ENCODE peak calls at places on chromosomes 11 and 22, in ten cellular contexts. One of them, this sample, is unnamed.
A peak's percentile ranks its signal among the peaks of the same experiment; 100 is the strongest.

GRCh38 chr11:62004473-62004872 is 37.0 kb upstream of the FTH1 start:
- DNase-seq in cardiac muscle cell: peak; percentile 97
- DNase-seq in HFFc6: no peak
- DNase-seq in WTC11: no peak
- DNase-seq in PC-3: peak; percentile 38
- DNase-seq in left ventricle myocardium superior: peak; percentile 39
- DNase-seq in stimulated activated CD4-positive, alpha-beta T cell treated with anti-CD3 and anti-CD28 coated beads, TNF-alpha, amount 100 ng/mL, for 48 hours: no peak
- DNase-seq in psoas muscle: peak; percentile 47
- DNase-seq in stimulated activated CD8-positive, alpha-beta memory T cell treated with anti-CD3 and anti-CD28 coated beads, Interleukin-15, amount 100 ng/mL, for 24 hours: no peak
- DNase-seq in GM12865: peak; percentile 91
- DNase-seq in this sample: no peak

GRCh38 chr11:48193876-48194275 is 22.7 kb upstream of the OR4B1 start:
- DNase-seq in cardiac muscle cell: no peak
- DNase-seq in HFFc6: peak; percentile 82
- DNase-seq in WTC11: no peak
- DNase-seq in PC-3: peak; percentile 66
- DNase-seq in left ventricle myocardium superior: no peak
- DNase-seq in stimulated activated CD4-positive, alpha-beta T cell treated with anti-CD3 and anti-CD28 coated beads, TNF-alpha, amount 100 ng/mL, for 48 hours: no peak
- DNase-seq in psoas muscle: no peak
- DNase-seq in stimulated activated CD8-positive, alpha-beta memory T cell treated with anti-CD3 and anti-CD28 coated beads, Interleukin-15, amount 100 ng/mL, for 24 hours: no peak
- DNase-seq in GM12865: no peak
- DNase-seq in this sample: no peak

GRCh38 chr11:110438017-110438416 is 8.3 kb downstream of the FDX1 start:
- DNase-seq in cardiac muscle cell: no peak
- DNase-seq in HFFc6: no peak
- DNase-seq in WTC11: no peak
- DNase-seq in PC-3: no peak
- DNase-seq in left ventricle myocardium superior: no peak
- DNase-seq in stimulated activated CD4-positive, alpha-beta T cell treated with anti-CD3 and anti-CD28 coated beads, TNF-alpha, amount 100 ng/mL, for 48 hours: no peak
- DNase-seq in psoas muscle: no peak
- DNase-seq in stimulated activated CD8-positive, alpha-beta memory T cell treated with anti-CD3 and anti-CD28 coated beads, Interleukin-15, amount 100 ng/mL, for 24 hours: no peak
- DNase-seq in GM12865: no peak
- DNase-seq in this sample: no peak

GRCh38 chr11:87033561-87033960 is 4.2 kb upstream of the TMEM135 start:
- DNase-seq in cardiac muscle cell: no peak
- DNase-seq in HFFc6: no peak
- DNase-seq in WTC11: no peak
- DNase-seq in PC-3: no peak
- DNase-seq in left ventricle myocardium superior: no peak
- DNase-seq in stimulated activated CD4-positive, alpha-beta T cell treated with anti-CD3 and anti-CD28 coated beads, TNF-alpha, amount 100 ng/mL, for 48 hours: no peak
- DNase-seq in psoas muscle: no peak
- DNase-seq in stimulated activated CD8-positive, alpha-beta memory T cell treated with anti-CD3 and anti-CD28 coated beads, Interleukin-15, amount 100 ng/mL, for 24 hours: no peak
- DNase-seq in GM12865: no peak
- DNase-seq in this sample: no peak

GRCh38 chr22:30008401-30008800 is 71.9 kb upstream of the HORMAD2 start:
- DNase-seq in cardiac muscle cell: no peak
- DNase-seq in HFFc6: no peak
- DNase-seq in WTC11: no peak
- DNase-seq in PC-3: no peak
- DNase-seq in left ventricle myocardium superior: no peak
- DNase-seq in stimulated activated CD4-positive, alpha-beta T cell treated with anti-CD3 and anti-CD28 coated beads, TNF-alpha, amount 100 ng/mL, for 48 hours: no peak
- DNase-seq in psoas muscle: no peak
- DNase-seq in stimulated activated CD8-positive, alpha-beta memory T cell treated with anti-CD3 and anti-CD28 coated beads, Interleukin-15, amount 100 ng/mL, for 24 hours: no peak
- DNase-seq in GM12865: no peak
- DNase-seq in this sample: no peak

GRCh38 chr11:9574806-9575530 is 1.5 kb downstream of the WEE1 start:
- DNase-seq in cardiac muscle cell: peak; percentile 92
- DNase-seq in HFFc6: peak; percentile 87
- DNase-seq in WTC11: peak; percentile 36
- DNase-seq in PC-3: peak; percentile 77
- DNase-seq in left ventricle myocardium superior: peak; percentile 41
- DNase-seq in stimulated activated CD4-positive, alpha-beta T cell treated with anti-CD3 and anti-CD28 coated beads, TNF-alpha, amount 100 ng/mL, for 48 hours: no peak
- DNase-seq in psoas muscle: no peak
- DNase-seq in stimulated activated CD8-positive, alpha-beta memory T cell treated with anti-CD3 and anti-CD28 coated beads, Interleukin-15, amount 100 ng/mL, for 24 hours: no peak
- DNase-seq in GM12865: peak; percentile 43
- DNase-seq in this sample: no peak

GRCh38 chr22:45237065-45237990 is 3.4 kb downstream of the KIAA0930 start:
- DNase-seq in cardiac muscle cell: no peak
- DNase-seq in HFFc6: no peak
- DNase-seq in WTC11: no peak
- DNase-seq in PC-3: no peak
- DNase-seq in left ventricle myocardium superior: no peak
- DNase-seq in stimulated activated CD4-positive, alpha-beta T cell treated with anti-CD3 and anti-CD28 coated beads, TNF-alpha, amount 100 ng/mL, for 48 hours: no peak
- DNase-seq in psoas muscle: no peak
- DNase-seq in stimulated activated CD8-positive, alpha-beta memory T cell treated with anti-CD3 and anti-CD28 coated beads, Interleukin-15, amount 100 ng/mL, for 24 hours: no peak
- DNase-seq in GM12865: no peak
- DNase-seq in this sample: no peak

GRCh38 chr11:75525433-75526191 is at the start of gene GDPD5:
- DNase-seq in cardiac muscle cell: peak; percentile 86
- DNase-seq in HFFc6: peak; percentile 40
- DNase-seq in WTC11: peak; percentile 85
- DNase-seq in PC-3: peak; percentile 95
- DNase-seq in left ventricle myocardium superior: peak; percentile 90
- DNase-seq in stimulated activated CD4-positive, alpha-beta T cell treated with anti-CD3 and anti-CD28 coated beads, TNF-alpha, amount 100 ng/mL, for 48 hours: peak; percentile 76
- DNase-seq in psoas muscle: peak; percentile 79
- DNase-seq in stimulated activated CD8-positive, alpha-beta memory T cell treated with anti-CD3 and anti-CD28 coated beads, Interleukin-15, amount 100 ng/mL, for 24 hours: peak; percentile 73
- DNase-seq in GM12865: peak; percentile 86
- DNase-seq in this sample: peak; percentile 80

GRCh38 chr11:68213135-68213515 is at the start of gene KMT5B:
- DNase-seq in cardiac muscle cell: peak; percentile 74
- DNase-seq in HFFc6: no peak
- DNase-seq in WTC11: peak; percentile 61
- DNase-seq in PC-3: peak; percentile 45
- DNase-seq in left ventricle myocardium superior: peak; percentile 79
- DNase-seq in stimulated activated CD4-positive, alpha-beta T cell treated with anti-CD3 and anti-CD28 coated beads, TNF-alpha, amount 100 ng/mL, for 48 hours: no peak
- DNase-seq in psoas muscle: peak; percentile 74
- DNase-seq in stimulated activated CD8-positive, alpha-beta memory T cell treated with anti-CD3 and anti-CD28 coated beads, Interleukin-15, amount 100 ng/mL, for 24 hours: peak; percentile 43
- DNase-seq in GM12865: peak; percentile 81
- DNase-seq in this sample: no peak

GRCh38 chr22:42688241-42688913 is 32.3 kb downstream of the A4GALT start:
- DNase-seq in cardiac muscle cell: peak; percentile 97
- DNase-seq in HFFc6: peak; percentile 86
- DNase-seq in WTC11: peak; percentile 48
- DNase-seq in PC-3: peak; percentile 84
- DNase-seq in left ventricle myocardium superior: peak; percentile 90
- DNase-seq in stimulated activated CD4-positive, alpha-beta T cell treated with anti-CD3 and anti-CD28 coated beads, TNF-alpha, amount 100 ng/mL, for 48 hours: no peak
- DNase-seq in psoas muscle: peak; percentile 92
- DNase-seq in stimulated activated CD8-positive, alpha-beta memory T cell treated with anti-CD3 and anti-CD28 coated beads, Interleukin-15, amount 100 ng/mL, for 24 hours: no peak
- DNase-seq in GM12865: no peak
- DNase-seq in this sample: no peak

GRCh38 chr11:113773416-113774173 is at the start of gene ZW10:
- DNase-seq in cardiac muscle cell: peak; percentile 99
- DNase-seq in HFFc6: peak; percentile 97
- DNase-seq in WTC11: peak; percentile 95
- DNase-seq in PC-3: peak; percentile 99
- DNase-seq in left ventricle myocardium superior: peak; percentile 99
- DNase-seq in stimulated activated CD4-positive, alpha-beta T cell treated with anti-CD3 and anti-CD28 coated beads, TNF-alpha, amount 100 ng/mL, for 48 hours: peak; percentile 88
- DNase-seq in psoas muscle: peak; percentile 99
- DNase-seq in stimulated activated CD8-positive, alpha-beta memory T cell treated with anti-CD3 and anti-CD28 coated beads, Interleukin-15, amount 100 ng/mL, for 24 hours: peak; percentile 77
- DNase-seq in GM12865: peak; percentile 97
- DNase-seq in this sample: peak; percentile 89

GRCh38 chr11:104163100-104164027 is 583 bp downstream of the PDGFD start:
- DNase-seq in cardiac muscle cell: peak; percentile 52
- DNase-seq in HFFc6: peak; percentile 1
- DNase-seq in WTC11: peak; percentile 48
- DNase-seq in PC-3: no peak
- DNase-seq in left ventricle myocardium superior: peak; percentile 56
- DNase-seq in stimulated activated CD4-positive, alpha-beta T cell treated with anti-CD3 and anti-CD28 coated beads, TNF-alpha, amount 100 ng/mL, for 48 hours: no peak
- DNase-seq in psoas muscle: peak; percentile 23
- DNase-seq in stimulated activated CD8-positive, alpha-beta memory T cell treated with anti-CD3 and anti-CD28 coated beads, Interleukin-15, amount 100 ng/mL, for 24 hours: no peak
- DNase-seq in GM12865: peak; percentile 9
- DNase-seq in this sample: peak; percentile 28

GRCh38 chr11:11931461-11932055 is 76.9 kb downstream of the DKK3 start:
- DNase-seq in cardiac muscle cell: peak; percentile 82
- DNase-seq in HFFc6: peak; percentile 70
- DNase-seq in WTC11: no peak
- DNase-seq in PC-3: peak; percentile 77
- DNase-seq in left ventricle myocardium superior: no peak
- DNase-seq in stimulated activated CD4-positive, alpha-beta T cell treated with anti-CD3 and anti-CD28 coated beads, TNF-alpha, amount 100 ng/mL, for 48 hours: no peak
- DNase-seq in psoas muscle: no peak
- DNase-seq in stimulated activated CD8-positive, alpha-beta memory T cell treated with anti-CD3 and anti-CD28 coated beads, Interleukin-15, amount 100 ng/mL, for 24 hours: no peak
- DNase-seq in GM12865: peak; percentile 40
- DNase-seq in this sample: no peak

GRCh38 chr22:49382451-49382735 is 445.3 kb downstream of the BRD1 start:
- DNase-seq in cardiac muscle cell: no peak
- DNase-seq in HFFc6: no peak
- DNase-seq in WTC11: no peak
- DNase-seq in PC-3: no peak
- DNase-seq in left ventricle myocardium superior: no peak
- DNase-seq in stimulated activated CD4-positive, alpha-beta T cell treated with anti-CD3 and anti-CD28 coated beads, TNF-alpha, amount 100 ng/mL, for 48 hours: no peak
- DNase-seq in psoas muscle: no peak
- DNase-seq in stimulated activated CD8-positive, alpha-beta memory T cell treated with anti-CD3 and anti-CD28 coated beads, Interleukin-15, amount 100 ng/mL, for 24 hours: no peak
- DNase-seq in GM12865: no peak
- DNase-seq in this sample: no peak

GRCh38 chr22:20996598-20997535 is 5.1 kb downstream of the THAP7 start:
- DNase-seq in cardiac muscle cell: no peak
- DNase-seq in HFFc6: no peak
- DNase-seq in WTC11: no peak
- DNase-seq in PC-3: no peak
- DNase-seq in left ventricle myocardium superior: no peak
- DNase-seq in stimulated activated CD4-positive, alpha-beta T cell treated with anti-CD3 and anti-CD28 coated beads, TNF-alpha, amount 100 ng/mL, for 48 hours: no peak
- DNase-seq in psoas muscle: no peak
- DNase-seq in stimulated activated CD8-positive, alpha-beta memory T cell treated with anti-CD3 and anti-CD28 coated beads, Interleukin-15, amount 100 ng/mL, for 24 hours: no peak
- DNase-seq in GM12865: no peak
- DNase-seq in this sample: no peak

This sample was measured in natural killer cell.